ENCODE peak calls at places on chromosome 11, in four cellular contexts. One of them, this sample, is unnamed.

GRCh38 chr11:26626346-26626745 is 54.3 kb upstream of the MUC15 start:
- DNase-seq in neural progenitor cell: no peak
- DNase-seq in uterus: no peak
- DNase-seq in AG04449: no peak
- DNase-seq in this sample: no peak

GRCh38 chr11:43145653-43146052 is 166.1 kb upstream of the API5 start:
- DNase-seq in AG04449: no peak
- DNase-seq in uterus: no peak
- DNase-seq in neural progenitor cell: no peak
- DNase-seq in this sample: no peak

GRCh38 chr11:65491614-65492386 is 7.0 kb upstream of the MALAT1 start:
- DNase-seq in neural progenitor cell: peak; percentile 86
- DNase-seq in uterus: no peak
- DNase-seq in AG04449: peak; percentile 99
- DNase-seq in this sample: peak; percentile 77

GRCh38 chr11:35664977-35665441 is 2.4 kb downstream of the TRIM44 start:
- DNase-seq in AG04449: no peak
- DNase-seq in uterus: no peak
- DNase-seq in neural progenitor cell: no peak
- DNase-seq in this sample: no peak

GRCh38 chr11:85767277-85767676 is 43.7 kb downstream of the SYTL2 start:
- DNase-seq in neural progenitor cell: no peak
- DNase-seq in AG04449: no peak
- DNase-seq in uterus: no peak
- DNase-seq in this sample: no peak

GRCh38 chr11:898540-899190 is 11.9 kb downstream of the CHID1 start:
- DNase-seq in AG04449: no peak
- DNase-seq in uterus: no peak
- DNase-seq in neural progenitor cell: peak; percentile 62
- DNase-seq in this sample: no peak

GRCh38 chr11:103892603-103893002 is 143.8 kb upstream of the DDI1 start:
- DNase-seq in AG04449: no peak
- DNase-seq in uterus: no peak
- DNase-seq in neural progenitor cell: no peak
- DNase-seq in this sample: no peak

GRCh38 chr11:32141886-32142546 is 51.1 kb downstream of the RCN1 start:
- DNase-seq in uterus: no peak
- DNase-seq in neural progenitor cell: no peak
- DNase-seq in AG04449: no peak
- DNase-seq in this sample: no peak

GRCh38 chr11:2934611-2935239 is 5.5 kb upstream of the PHLDA2 start:
- DNase-seq in uterus: no peak
- DNase-seq in neural progenitor cell: no peak
- DNase-seq in AG04449: no peak
- DNase-seq in this sample: no peak

GRCh38 chr11:115741376-115741775 is 237.2 kb upstream of the CADM1 start:
- DNase-seq in AG04449: no peak
- DNase-seq in uterus: no peak
- DNase-seq in neural progenitor cell: no peak
- DNase-seq in this sample: no peak

GRCh38 chr11:58027341-58027740 is 3.4 kb upstream of the OR6Q1 start:
- DNase-seq in neural progenitor cell: no peak
- DNase-seq in uterus: no peak
- DNase-seq in AG04449: no peak
- DNase-seq in this sample: no peak

GRCh38 chr11:504053-504993 is 2.7 kb downstream of the RNH1 start:
- DNase-seq in uterus: peak; percentile 51
- DNase-seq in AG04449: no peak
- DNase-seq in neural progenitor cell: no peak
- DNase-seq in this sample: no peak

GRCh38 chr11:26993965-26994446 is at the start of gene FIBIN:
- DNase-seq in uterus: peak; percentile 46
- DNase-seq in AG04449: no peak
- DNase-seq in neural progenitor cell: peak; percentile 35
- DNase-seq in this sample: no peak

GRCh38 chr11:73171762-73172161 is 29.6 kb upstream of the FCHSD2 start:
- DNase-seq in uterus: no peak
- DNase-seq in AG04449: no peak
- DNase-seq in neural progenitor cell: no peak
- DNase-seq in this sample: no peak

GRCh38 chr11:20464566-20464965 is 77.0 kb downstream of the PRMT3 start:
- DNase-seq in AG04449: no peak
- DNase-seq in uterus: no peak
- DNase-seq in neural progenitor cell: no peak
- DNase-seq in this sample: no peak

GRCh38 chr11:199004-199581 is 6.2 kb downstream of the SCGB1C1 start:
- DNase-seq in neural progenitor cell: no peak
- DNase-seq in uterus: no peak
- DNase-seq in AG04449: no peak
- DNase-seq in this sample: no peak

GRCh38 chr11:114280696-114281095 is 15.5 kb upstream of the NNMT start:
- DNase-seq in AG04449: no peak
- DNase-seq in neural progenitor cell: peak; percentile 88
- DNase-seq in uterus: peak; percentile 54
- DNase-seq in this sample: peak; percentile 70

GRCh38 chr11:21814169-21814568 is 378.7 kb upstream of the ANO5 start:
- DNase-seq in neural progenitor cell: no peak
- DNase-seq in AG04449: no peak
- DNase-seq in uterus: no peak
- DNase-seq in this sample: no peak

GRCh38 chr11:127564803-127565202 is 564.2 kb upstream of the KIRREL3 start:
- DNase-seq in neural progenitor cell: no peak
- DNase-seq in AG04449: no peak
- DNase-seq in uterus: no peak
- DNase-seq in this sample: no peak

GRCh38 chr11:133303262-133303661 is 229.0 kb downstream of the OPCML start:
- DNase-seq in neural progenitor cell: no peak
- DNase-seq in uterus: no peak
- DNase-seq in AG04449: no peak
- DNase-seq in this sample: no peak

GRCh38 chr11:1300569-1301187 is 8.8 kb downstream of the TOLLIP start:
- DNase-seq in AG04449: no peak
- DNase-seq in neural progenitor cell: no peak
- DNase-seq in uterus: peak; percentile 13
- DNase-seq in this sample: no peak

GRCh38 chr11:47418454-47419259 is 7.6 kb downstream of the PSMC3 start:
- DNase-seq in uterus: no peak
- DNase-seq in neural progenitor cell: peak; percentile 0
- DNase-seq in AG04449: no peak
- DNase-seq in this sample: no peak

GRCh38 chr11:12090061-12090572 is 20.3 kb upstream of the MICAL2 start:
- DNase-seq in AG04449: no peak
- DNase-seq in uterus: no peak
- DNase-seq in neural progenitor cell: no peak
- DNase-seq in this sample: no peak

GRCh38 chr11:44083906-44084305 is 11.6 kb upstream of the EXT2 start:
- DNase-seq in uterus: no peak
- DNase-seq in AG04449: no peak
- DNase-seq in neural progenitor cell: no peak
- DNase-seq in this sample: no peak

GRCh38 chr11:290621-291231 is 1.8 kb downstream of the PGGHG start:
- DNase-seq in AG04449: no peak
- DNase-seq in uterus: no peak
- DNase-seq in neural progenitor cell: no peak
- DNase-seq in this sample: no peak

GRCh38 chr11:37788141-37788877 is 1190.3 kb upstream of the RAG2 start:
- DNase-seq in uterus: no peak
- DNase-seq in AG04449: peak; percentile 66
- DNase-seq in neural progenitor cell: no peak
- DNase-seq in this sample: no peak

GRCh38 chr11:1541474-1542204 is 30.4 kb downstream of the DUSP8 start:
- DNase-seq in uterus: no peak
- DNase-seq in AG04449: no peak
- DNase-seq in neural progenitor cell: peak; percentile 34
- DNase-seq in this sample: no peak

GRCh38 chr11:45333023-45333422 is 46.9 kb upstream of the SYT13 start:
- DNase-seq in AG04449: no peak
- DNase-seq in neural progenitor cell: no peak
- DNase-seq in uterus: no peak
- DNase-seq in this sample: no peak

GRCh38 chr11:14423633-14424032 is 64.7 kb upstream of the RRAS2 start:
- DNase-seq in AG04449: peak; percentile 49
- DNase-seq in uterus: no peak
- DNase-seq in neural progenitor cell: no peak
- DNase-seq in this sample: no peak

GRCh38 chr11:64558869-64559268 is 32.2 kb upstream of the SLC22A12 start:
- DNase-seq in neural progenitor cell: no peak
- DNase-seq in AG04449: no peak
- DNase-seq in uterus: no peak
- DNase-seq in this sample: no peak

GRCh38 chr11:62223095-62223494 is 14.6 kb downstream of the SCGB2A1 start:
- DNase-seq in AG04449: no peak
- DNase-seq in neural progenitor cell: no peak
- DNase-seq in uterus: no peak
- DNase-seq in this sample: no peak

GRCh38 chr11:62221498-62221897 is 13.0 kb downstream of the SCGB2A1 start:
- DNase-seq in AG04449: no peak
- DNase-seq in uterus: no peak
- DNase-seq in neural progenitor cell: no peak
- DNase-seq in this sample: no peak

GRCh38 chr11:62217191-62217748 is 8.8 kb downstream of the SCGB2A1 start:
- DNase-seq in AG04449: no peak
- DNase-seq in neural progenitor cell: peak; percentile 50
- DNase-seq in uterus: no peak
- DNase-seq in this sample: no peak
- TF ChIP-seq CTCF in AG04449: peak; percentile 0
- TF ChIP-seq CTCF in neural progenitor cell: peak; percentile 58
- TF ChIP-seq CTCF in uterus: no peak
- TF ChIP-seq CTCF in this sample: peak; percentile 35

DNA sequence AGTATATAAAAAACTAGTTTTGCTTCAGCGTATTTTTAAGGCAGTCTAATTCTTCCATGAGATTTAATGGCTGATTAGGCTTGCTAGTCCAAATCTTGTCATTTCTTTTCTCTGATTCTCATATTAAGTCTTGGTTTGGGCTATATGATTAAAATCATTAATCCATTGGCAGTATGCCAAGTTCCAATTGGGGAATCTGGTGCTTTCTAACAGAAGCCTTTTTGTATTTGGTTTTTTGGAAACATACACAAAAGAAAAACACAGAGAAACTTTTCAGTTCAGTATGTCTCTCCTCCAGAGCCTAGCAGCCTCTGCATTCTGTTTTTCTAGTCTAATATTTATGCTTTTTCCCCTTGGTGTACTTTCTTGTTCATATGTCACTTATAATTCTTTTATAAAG is 37.9 kb downstream of the SWAP70 start:
- DNase-seq in neural progenitor cell: no peak
- DNase-seq in AG04449: no peak
- DNase-seq in uterus: no peak
- DNase-seq in this sample: no peak
- TF ChIP-seq CTCF in neural progenitor cell: no peak
- TF ChIP-seq CTCF in AG04449: no peak
- TF ChIP-seq CTCF in uterus: no peak
- TF ChIP-seq CTCF in this sample: no peak

DNA sequence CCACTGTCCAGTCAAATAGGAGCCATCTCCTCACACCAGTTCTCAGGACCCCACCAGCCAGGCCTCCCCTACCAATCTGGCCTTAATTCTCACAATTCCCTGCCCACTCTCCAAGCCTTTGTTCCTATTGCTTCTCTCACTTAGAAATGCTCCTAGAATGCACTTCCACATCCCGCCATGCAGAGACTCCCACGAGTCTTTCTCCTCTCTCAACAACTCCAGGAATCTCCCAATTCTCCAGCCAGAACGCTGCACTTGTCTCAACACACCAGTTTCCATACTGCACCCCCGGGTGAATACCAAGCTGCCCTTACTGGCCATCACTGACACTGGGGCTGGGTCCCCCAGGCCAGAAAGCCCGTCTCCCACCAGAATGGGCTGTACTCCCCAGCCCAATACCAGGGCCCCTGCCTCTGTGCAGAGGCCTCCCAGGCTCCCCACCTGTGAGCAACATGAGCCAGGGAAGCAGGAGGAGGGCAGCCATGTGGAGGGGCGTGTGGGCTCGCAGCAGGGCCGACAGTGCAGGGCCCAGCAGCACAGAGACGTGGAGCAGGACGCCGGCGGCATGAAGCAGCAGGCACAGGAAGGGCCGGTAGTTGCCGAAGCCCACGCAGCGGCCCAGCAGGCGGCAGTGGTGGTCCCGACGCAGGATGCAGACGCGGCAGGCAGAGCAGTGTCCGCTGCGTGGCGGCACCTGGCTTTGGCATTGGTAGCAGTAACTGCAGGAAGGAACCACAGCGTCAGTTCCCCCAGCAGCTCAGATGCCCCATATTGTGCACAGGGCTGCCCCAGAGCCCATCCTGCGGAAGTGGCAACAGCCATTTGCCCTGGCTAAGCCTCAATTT is 2.4 kb downstream of the ZDHHC24 start:
- DNase-seq in uterus: peak; percentile 48
- DNase-seq in AG04449: no peak
- DNase-seq in neural progenitor cell: peak; percentile 52
- DNase-seq in this sample: no peak
- TF ChIP-seq CTCF in uterus: peak; percentile 53
- TF ChIP-seq CTCF in AG04449: peak; percentile 83
- TF ChIP-seq CTCF in neural progenitor cell: peak; percentile 21
- TF ChIP-seq CTCF in this sample: peak; percentile 35

DNA sequence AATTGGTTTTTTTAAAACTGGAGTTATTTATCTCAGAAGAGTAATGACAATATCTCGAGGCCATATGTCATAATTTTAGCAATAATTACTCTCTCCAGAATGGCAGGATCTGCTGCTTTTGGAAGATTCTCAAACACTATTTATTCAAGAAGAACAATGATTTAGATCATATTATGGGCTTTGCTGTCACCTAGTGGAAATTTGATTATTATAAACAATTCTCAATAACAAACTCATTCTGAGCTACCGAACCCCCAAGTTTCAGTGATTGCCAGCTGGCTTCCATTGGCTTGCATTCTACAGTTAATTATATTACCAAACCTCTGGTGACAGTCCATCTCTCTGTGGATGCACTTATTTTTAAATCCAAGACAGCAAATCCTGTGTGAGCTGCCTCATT is 27.9 kb upstream of the SLC36A4 start:
- DNase-seq in uterus: no peak
- DNase-seq in AG04449: no peak
- DNase-seq in neural progenitor cell: no peak
- DNase-seq in this sample: no peak
- TF ChIP-seq CTCF in uterus: peak; percentile 42
- TF ChIP-seq CTCF in AG04449: no peak
- TF ChIP-seq CTCF in neural progenitor cell: peak; percentile 42
- TF ChIP-seq CTCF in this sample: peak; percentile 15

GRCh38 chr11:75814686-75815344 is at the start of gene UVRAG:
- DNase-seq in uterus: peak; percentile 99
- DNase-seq in AG04449: peak; percentile 98
- DNase-seq in neural progenitor cell: peak; percentile 99
- DNase-seq in this sample: peak; percentile 99
- TF ChIP-seq CTCF in uterus: no peak
- TF ChIP-seq CTCF in AG04449: no peak
- TF ChIP-seq CTCF in neural progenitor cell: no peak
- TF ChIP-seq CTCF in this sample: no peak

This sample was measured in AG09319.